ENCODE peak calls at places on chromosome 15, in seven cellular contexts. H, I, Z, Q, A, S and K are unnamed samples.

GRCh38 chr15:64158363-64159134 is 4.3 kb downstream of the PPIB start:
- DNase-seq in H (no peak), Z (no peak), I (no peak), Q (no peak), S (no peak), A (no peak), K (no peak)

GRCh38 chr15:71874245-71874644 is 63.9 kb downstream of the NR2E3 start:
- DNase-seq in Z (no peak), H (no peak), S (no peak), Q (no peak), I (no peak), A (no peak), K (no peak)

GRCh38 chr15:40302981-40303380 is 4.8 kb downstream of the PLCB2 start:
- DNase-seq in H (no peak), S (no peak), A (no peak), Z (no peak), Q (no peak), I (no peak), K (no peak)

GRCh38 chr15:92906038-92906437 is 5.9 kb downstream of the CHD2 start:
- DNase-seq in H (no peak), I (no peak), S (no peak), Q (no peak), A (no peak), Z (no peak), K (no peak)

GRCh38 chr15:45091161-45091560 is 22.8 kb downstream of the DUOX2 start:
- DNase-seq in Z (no peak), H (no peak), A (peak; percentile 63), S (no peak), Q (no peak), I (no peak), K (no peak)

GRCh38 chr15:31145271-31145911 is 43.9 kb upstream of the TRPM1 start:
- DNase-seq in S (no peak), Q (no peak), A (peak; percentile 35), I (no peak), Z (no peak), H (no peak), K (no peak)

GRCh38 chr15:40118473-40118872 is 9.8 kb upstream of the BMF start:
- DNase-seq in Z (no peak), Q (no peak), A (no peak), H (no peak), S (no peak), I (no peak), K (no peak)

GRCh38 chr15:100720406-100720967 is 118.1 kb downstream of the ASB7 start:
- DNase-seq in Z (peak; percentile 14), S (no peak), A (no peak), I (peak; percentile 18), Q (no peak), H (no peak), K (no peak)

GRCh38 chr15:90839187-90840071 is 29.0 kb upstream of the FURIN start:
- DNase-seq in Z (peak; percentile 75), Q (no peak), I (peak; percentile 43), H (peak; percentile 38), A (no peak), S (no peak), K (no peak)

GRCh38 chr15:64766041-64766440 is 9.3 kb downstream of the RBPMS2 start:
- DNase-seq in Z (no peak), Q (no peak), H (no peak), I (no peak), A (no peak), S (no peak), K (no peak)

GRCh38 chr15:47983533-47983932 is 137.3 kb upstream of the SLC24A5 start:
- DNase-seq in Q (no peak), Z (no peak), A (no peak), I (no peak), H (no peak), S (no peak), K (no peak)

GRCh38 chr15:68309024-68309423 is 31.5 kb downstream of the FEM1B start:
- DNase-seq in I (no peak), Z (no peak), A (no peak), H (no peak), S (no peak), Q (no peak), K (no peak)

GRCh38 chr15:79115461-79115860 is 24.9 kb upstream of the RASGRF1 start:
- DNase-seq in Q (no peak), Z (no peak), I (no peak), S (no peak), H (no peak), A (no peak), K (no peak)

GRCh38 chr15:60865507-60865906 is 363.6 kb downstream of the RORA start:
- DNase-seq in S (no peak), A (peak; percentile 37), Z (no peak), Q (no peak), I (no peak), H (peak; percentile 45), K (no peak)

GRCh38 chr15:77980094-77980493 is 97.4 kb downstream of the TBC1D2B start:
- DNase-seq in Z (no peak), Q (no peak), I (no peak), S (no peak), H (no peak), A (no peak), K (no peak)

GRCh38 chr15:68558318-68559305 is 20.2 kb upstream of the CORO2B start:
- DNase-seq in S (no peak), H (no peak), Z (no peak), A (no peak), Q (no peak), I (no peak), K (no peak)

GRCh38 chr15:63430766-63431451 is 49.3 kb upstream of the CA12 start:
- DNase-seq in H (no peak), Q (no peak), I (no peak), A (no peak), S (no peak), Z (no peak), K (no peak)

GRCh38 chr15:76146808-76147207 is 87.0 kb downstream of the TMEM266 start:
- DNase-seq in A (no peak), Q (no peak), I (no peak), Z (no peak), S (no peak), H (no peak), K (no peak)

GRCh38 chr15:60627544-60627943 is 148.6 kb upstream of the ICE2 start:
- DNase-seq in H (no peak), Q (no peak), A (no peak), I (no peak), Z (no peak), S (no peak), K (no peak)

GRCh38 chr15:90710436-90710835 is 6.7 kb upstream of the BLM start:
- DNase-seq in S (no peak), Q (no peak), H (peak; percentile 27), Z (no peak), A (no peak), I (no peak), K (no peak)

GRCh38 chr15:27842526-27842925 is 256.6 kb downstream of the OCA2 start:
- DNase-seq in I (no peak), A (peak; percentile 65), Q (no peak), Z (no peak), S (no peak), H (no peak), K (no peak)

GRCh38 chr15:89334510-89335288 is at the start of gene POLG:
- DNase-seq in A (peak; percentile 100), I (peak; percentile 98), Z (peak; percentile 99), Q (peak; percentile 99), H (peak; percentile 98), S (peak; percentile 98), K (peak; percentile 99)
- TF ChIP-seq CTCF in A (no peak), I (peak; percentile 14), Z (no peak), Q (peak; percentile 21), H (no peak), S (no peak), K (peak; percentile 11)

GRCh38 chr15:57655809-57656208 is 50.7 kb upstream of the POLR2M start:
- DNase-seq in H (no peak), Z (no peak), A (no peak), I (no peak), Q (no peak), S (no peak), K (no peak)
- TF ChIP-seq CTCF in H (no peak), Z (no peak), A (no peak), I (no peak), Q (peak; percentile 13), S (no peak), K (no peak)

DNA sequence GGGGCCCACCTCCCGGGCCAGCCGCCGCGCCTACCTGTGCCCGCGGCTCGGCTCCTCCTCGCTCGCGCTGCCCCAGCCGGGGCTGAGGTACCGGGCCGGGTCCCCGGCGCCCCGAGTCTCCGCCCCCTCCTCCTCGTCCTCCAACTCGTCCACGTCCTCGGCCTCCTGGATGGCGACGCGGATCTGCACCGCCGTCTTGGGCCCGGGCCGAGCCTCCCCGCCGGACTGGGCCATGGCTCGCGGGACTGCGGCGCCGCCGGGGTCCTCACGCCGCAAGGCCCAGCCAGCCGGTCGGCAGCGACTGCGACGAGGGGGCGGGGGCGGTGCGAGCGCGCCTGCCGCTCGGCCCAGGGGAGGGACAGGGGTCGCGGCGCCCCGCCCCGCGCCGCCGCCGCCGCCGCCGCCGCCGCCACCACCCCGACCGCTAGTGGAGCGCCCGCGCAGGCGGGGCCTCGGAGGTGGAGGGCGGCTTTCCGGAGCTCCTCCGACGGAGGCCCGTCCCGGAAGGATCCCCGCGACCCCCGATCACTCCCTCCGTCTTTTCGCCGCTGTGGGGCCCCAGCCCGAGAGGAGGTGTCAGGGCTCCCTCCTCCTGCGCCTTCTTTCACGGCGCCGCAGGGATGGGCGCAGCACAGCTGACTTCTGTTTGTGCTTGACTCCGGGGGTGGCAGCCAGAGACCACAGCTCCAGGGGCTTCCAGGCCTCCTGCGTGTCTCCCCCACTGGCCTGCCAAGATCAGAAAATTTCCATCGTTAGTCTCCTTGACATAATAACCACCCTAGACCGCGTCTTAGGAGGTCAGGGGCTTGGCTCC is at the start of gene LARP6:
- DNase-seq in S (peak; percentile 84), H (peak; percentile 39), Q (peak; percentile 34), Z (no peak), A (peak; percentile 53), I (peak; percentile 30), K (peak; percentile 58)
- TF ChIP-seq CTCF in S (no peak), H (no peak), Q (no peak), Z (no peak), A (no peak), I (no peak), K (no peak)

GRCh38 chr15:29207758-29208108 is 61.9 kb downstream of the NSMCE3 start:
- DNase-seq in S (no peak), I (no peak), A (no peak), H (no peak), Q (no peak), Z (no peak), K (no peak)

GRCh38 chr15:29204356-29204755 is 65.3 kb downstream of the NSMCE3 start:
- DNase-seq in Q (no peak), I (no peak), Z (no peak), S (no peak), A (no peak), H (no peak), K (no peak)

GRCh38 chr15:29207027-29207757 is 62.4 kb downstream of the NSMCE3 start:
- DNase-seq in Q (no peak), I (no peak), S (no peak), H (no peak), A (no peak), Z (no peak), K (no peak)

DNA sequence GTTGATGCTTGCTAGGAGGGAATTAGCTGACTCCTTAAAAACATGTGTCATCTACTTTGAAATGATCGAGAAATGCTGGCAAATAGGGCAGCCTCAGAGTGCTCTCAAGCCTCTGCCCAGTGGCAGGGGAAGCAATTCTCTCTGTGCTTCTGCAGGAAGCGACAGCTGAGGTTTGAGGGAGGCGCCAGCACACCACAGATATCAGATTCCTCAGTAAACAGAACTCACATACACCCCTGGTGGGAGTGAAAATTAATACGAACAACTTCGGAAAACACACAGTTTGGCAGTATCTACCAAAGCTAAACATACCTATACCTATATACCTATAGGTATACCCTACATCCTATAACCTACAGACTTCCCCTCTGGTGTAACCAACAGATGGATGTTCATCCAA is 61.3 kb downstream of the NSMCE3 start:
- DNase-seq in Q (no peak), S (peak; percentile 36), H (peak; percentile 21), A (no peak), Z (no peak), I (no peak), K (no peak)
- TF ChIP-seq CTCF in Q (no peak), S (peak; percentile 20), H (no peak), A (no peak), Z (no peak), I (no peak), K (peak; percentile 17)